ENCODE peak calls at places on chromosomes 4 and X, in ten cellular contexts. F is WERI-Rb-1; P is tibial nerve; O is uterus; H is spleen; W is ascending aorta; R is CD4-positive, alpha-beta T cell; A is psoas muscle; K is IMR-90; E is left ventricle myocardium inferior. L is an unnamed sample.

GRCh38 chr4:170089743-170090666 is at the start of gene AADAT:
- DNase-seq in F (peak; percentile 96), P (peak; percentile 42), O (peak; percentile 81), H (peak; percentile 76), W (peak; percentile 83), R (no peak), A (peak; percentile 89), K (peak; percentile 72), E (peak; percentile 79), L (peak; percentile 80)

GRCh38 chr4:67721770-67722597 is 21.0 kb upstream of the UBA6 start:
- DNase-seq in F (no peak), P (no peak), O (no peak), H (no peak), W (no peak), R (no peak), A (no peak), K (peak; percentile 78), E (no peak), L (peak; percentile 44)

GRCh38 chrX:134692990-134693389 is 34.7 kb upstream of the PLAC1 start:
- DNase-seq in F (no peak), P (no peak), O (no peak), H (no peak), W (no peak), R (no peak), A (no peak), K (peak; percentile 78), E (no peak), L (peak; percentile 15)

GRCh38 chr4:181757921-181758320 is 485.3 kb upstream of the TENM3 start:
- DNase-seq in F (no peak), P (no peak), O (no peak), H (no peak), W (no peak), R (no peak), A (no peak), K (no peak), E (no peak), L (no peak)

GRCh38 chr4:55947254-55947882 is 1.4 kb upstream of the CEP135 start:
- DNase-seq in F (no peak), P (no peak), O (no peak), H (no peak), W (no peak), R (no peak), A (no peak), K (peak; percentile 36), E (no peak), L (no peak)

GRCh38 chr4:141569141-141569540 is 67.2 kb upstream of the IL15 start:
- DNase-seq in F (no peak), P (no peak), O (no peak), H (no peak), W (no peak), R (no peak), A (no peak), K (peak; percentile 67), E (no peak), L (no peak)

GRCh38 chr4:4256799-4257198 is 8.8 kb upstream of the TMEM128 start:
- DNase-seq in F (no peak), P (no peak), O (no peak), H (no peak), W (peak; percentile 34), R (no peak), A (no peak), K (no peak), E (no peak), L (no peak)

GRCh38 chrX:39689374-39690104 is 408.2 kb downstream of the BCOR start:
- DNase-seq in F (no peak), P (no peak), O (no peak), H (no peak), W (no peak), R (no peak), A (no peak), K (no peak), E (no peak), L (no peak)

GRCh38 chrX:143854006-143854405 is 29.9 kb upstream of the UBE2NL start:
- DNase-seq in F (no peak), P (no peak), O (no peak), H (no peak), W (no peak), R (no peak), A (no peak), K (peak; percentile 11), E (no peak), L (peak; percentile 41)

GRCh38 chrX:21840199-21840557 is 761 bp downstream of the MBTPS2 start:
- DNase-seq in F (no peak), P (no peak), O (no peak), H (no peak), W (no peak), R (no peak), A (no peak), K (peak; percentile 5), E (no peak), L (no peak)

GRCh38 chrX:39983715-39984114 is 114.0 kb downstream of the BCOR start:
- DNase-seq in F (no peak), P (no peak), O (no peak), H (no peak), W (no peak), R (no peak), A (no peak), K (peak; percentile 31), E (no peak), L (peak; percentile 1)

GRCh38 chr4:98938386-98938785 is 9.5 kb upstream of the EIF4E start:
- DNase-seq in F (no peak), P (no peak), O (no peak), H (no peak), W (no peak), R (no peak), A (no peak), K (peak; percentile 62), E (no peak), L (peak; percentile 26)

GRCh38 chr4:7699040-7699439 is 240.6 kb downstream of the AFAP1 start:
- DNase-seq in F (no peak), P (peak; percentile 43), O (peak; percentile 75), H (no peak), W (no peak), R (no peak), A (no peak), K (peak; percentile 86), E (no peak), L (no peak)

GRCh38 chr4:71237626-71238025 is 101.2 kb upstream of the SLC4A4 start:
- DNase-seq in F (no peak), P (no peak), O (no peak), H (no peak), W (no peak), R (no peak), A (no peak), K (no peak), E (no peak), L (no peak)

GRCh38 chr4:5045099-5045498 is 6.2 kb upstream of the STK32B start:
- DNase-seq in F (no peak), P (no peak), O (no peak), H (no peak), W (no peak), R (no peak), A (no peak), K (no peak), E (no peak), L (no peak)

GRCh38 chrX:155056877-155057792 is 13.8 kb downstream of the CMC4 start:
- DNase-seq in F (peak; percentile 78), P (peak; percentile 37), O (peak; percentile 70), H (peak; percentile 85), W (peak; percentile 82), R (peak; percentile 39), A (peak; percentile 77), K (peak; percentile 70), E (peak; percentile 52), L (peak; percentile 43)

GRCh38 chrX:13285229-13285628 is 34.6 kb downstream of the ATXN3L start:
- DNase-seq in F (no peak), P (no peak), O (no peak), H (no peak), W (no peak), R (no peak), A (no peak), K (no peak), E (no peak), L (no peak)

GRCh38 chr4:26257850-26258249 is 63.0 kb upstream of the RBPJ start:
- DNase-seq in F (no peak), P (no peak), O (no peak), H (no peak), W (no peak), R (no peak), A (no peak), K (no peak), E (no peak), L (no peak)
- TF ChIP-seq CTCF in F (no peak), P (no peak), O (no peak), H (no peak), W (no peak), R (no peak), A (no peak), K (no peak), E (no peak), L (no peak)

GRCh38 chr4:52371861-52372260 is 287.2 kb downstream of the USP46 start:
- DNase-seq in F (no peak), P (no peak), O (no peak), H (no peak), W (no peak), R (no peak), A (no peak), K (no peak), E (no peak), L (no peak)
- H3K27ac ChIP-seq in F (no peak overlapping the region), P (no peak overlapping the region), O (no peak overlapping the region), H (no peak overlapping the region), W (no peak overlapping the region), R (no peak overlapping the region), A (no peak overlapping the region), K (no peak overlapping the region), E (no peak overlapping the region), L (no peak overlapping the region)

DNA sequence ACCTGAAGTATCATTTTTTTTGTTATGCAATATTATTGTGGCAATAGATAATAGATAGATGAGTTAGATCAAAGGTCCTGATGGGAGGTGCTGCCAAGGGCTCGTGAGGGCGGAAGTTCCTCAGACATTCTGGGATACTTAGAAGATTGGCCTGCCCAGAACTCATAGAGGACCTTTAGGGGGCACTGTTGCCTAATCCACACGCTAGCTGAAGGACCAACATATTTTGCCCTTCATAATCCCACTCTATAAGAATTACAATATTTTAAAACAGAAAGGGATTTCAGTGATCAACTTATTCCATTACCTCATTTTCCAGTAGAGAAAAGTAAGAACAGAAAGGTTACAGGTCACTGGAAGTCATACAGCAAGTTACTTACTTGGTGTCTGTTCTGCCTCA is 22.9 kb upstream of the COX7B2 start:
- DNase-seq in F (peak; percentile 35), P (no peak), O (no peak), H (no peak), W (no peak), R (no peak), A (no peak), K (peak; percentile 70), E (no peak), L (no peak)
- TF ChIP-seq CTCF in F (peak; percentile 56), P (no peak), O (no peak), H (no peak), W (peak; percentile 29), R (no peak), A (no peak), K (peak; percentile 81), E (peak; percentile 63), L (no peak)

GRCh38 chrX:9311411-9312160 is 153.3 kb upstream of the TBL1X start:
- DNase-seq in F (no peak), P (no peak), O (no peak), H (no peak), W (no peak), R (no peak), A (no peak), K (peak; percentile 37), E (no peak), L (no peak)
- H3K27ac ChIP-seq in F (no peak overlapping the region), P (no peak overlapping the region), O (peak overlapping the region; percentile 39), H (no peak overlapping the region), W (peak overlapping the region; percentile 71), R (no peak overlapping the region), A (no peak overlapping the region), K (peak overlapping the region; percentile 29), E (no peak overlapping the region), L (no peak overlapping the region)